ENCODE peak calls at places on chromosomes 11 and 22, in eight cellular contexts. D is fibroblast of villous mesenchyme, S is coronary artery, Q is epithelial cell of esophagus, X is HCT116, M is kidney epithelial cell, Z is MM.1S, I is AG09319. W is an unnamed sample.

GRCh38 chr22:42893366-42894150 is 36.5 kb upstream of the ARFGAP3 start:
- DNase-seq in D (no peak), S (no peak), Q (no peak), X (no peak), M (no peak), Z (no peak), I (no peak), W (no peak)

GRCh38 chr11:112715091-112715490 is 246.1 kb upstream of the NCAM1 start:
- DNase-seq in D (no peak), S (no peak), Q (no peak), X (no peak), M (no peak), Z (no peak), I (no peak), W (no peak)

GRCh38 chr11:74685338-74685737 is 45.9 kb downstream of the CHRDL2 start:
- DNase-seq in D (no peak), S (no peak), Q (no peak), X (no peak), M (no peak), Z (no peak), I (no peak), W (no peak)

GRCh38 chr22:49094151-49094550 is 733.5 kb downstream of the BRD1 start:
- DNase-seq in D (no peak), S (no peak), Q (no peak), X (no peak), M (no peak), Z (no peak), I (no peak), W (no peak)

GRCh38 chr11:132260636-132261035 is 890.2 kb downstream of the NTM start:
- DNase-seq in D (no peak), S (no peak), Q (no peak), X (no peak), M (no peak), Z (no peak), I (no peak), W (no peak)

GRCh38 chr11:121329786-121330395 is 37.3 kb downstream of the SC5D start:
- DNase-seq in D (no peak), S (no peak), Q (no peak), X (no peak), M (no peak), Z (no peak), I (no peak), W (no peak)

GRCh38 chr11:10605941-10606381 is 37.5 kb upstream of the LYVE1 start:
- DNase-seq in D (peak), S (no peak), Q (peak), X (no peak), M (no peak), Z (no peak), I (no peak), W (peak)

GRCh38 chr22:30648825-30649224 is 13.2 kb downstream of the SLC35E4 start:
- DNase-seq in D (no peak), S (no peak), Q (no peak), X (no peak), M (no peak), Z (no peak), I (no peak), W (no peak)

GRCh38 chr11:83493918-83494317 is 207.8 kb upstream of the CCDC90B start:
- DNase-seq in D (no peak), S (no peak), Q (no peak), X (no peak), M (no peak), Z (peak), I (no peak), W (no peak)

GRCh38 chr11:70915158-70915795 is 337.1 kb downstream of the SHANK2 start:
- DNase-seq in D (no peak), S (no peak), Q (no peak), X (no peak), M (no peak), Z (no peak), I (no peak), W (no peak)

GRCh38 chr11:70916321-70916720 is 336.1 kb downstream of the SHANK2 start:
- DNase-seq in D (no peak), S (no peak), Q (no peak), X (no peak), M (peak), Z (no peak), I (no peak), W (no peak)

GRCh38 chr11:70913715-70914231 is 338.6 kb downstream of the SHANK2 start:
- DNase-seq in D (no peak), S (no peak), Q (no peak), X (no peak), M (no peak), Z (peak), I (no peak), W (no peak)

GRCh38 chr11:70912226-70912840 is 340.0 kb downstream of the SHANK2 start:
- DNase-seq in D (no peak), S (no peak), Q (peak), X (no peak), M (peak), Z (no peak), I (no peak), W (no peak)

DNA sequence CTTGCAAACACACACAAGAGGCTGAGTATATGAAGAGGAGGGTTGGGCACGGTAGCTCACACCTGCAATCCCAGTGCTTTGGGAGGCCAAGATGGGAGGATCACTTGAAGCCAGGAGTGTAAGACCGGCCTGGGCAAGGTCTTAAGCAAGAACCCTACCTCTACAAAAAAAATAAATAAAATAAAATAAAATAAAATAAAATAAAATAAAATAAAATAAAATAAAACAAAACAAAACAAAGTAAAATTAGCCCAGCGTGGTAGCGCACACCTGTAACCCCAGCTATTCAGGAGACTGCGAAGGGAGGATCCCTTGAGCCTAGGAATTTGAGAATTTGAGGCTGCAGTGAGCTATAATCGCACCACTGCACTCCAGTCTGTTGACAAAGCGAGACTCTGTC is 337.9 kb downstream of the SHANK2 start:
- DNase-seq in D (no peak), S (no peak), Q (no peak), X (no peak), M (no peak), Z (no peak), I (no peak), W (no peak)
- TF ChIP-seq CTCF in D (no peak), S (no peak), Q (no peak), X (no peak), M (no peak), Z (no peak), I (no peak), W (no peak)

DNA sequence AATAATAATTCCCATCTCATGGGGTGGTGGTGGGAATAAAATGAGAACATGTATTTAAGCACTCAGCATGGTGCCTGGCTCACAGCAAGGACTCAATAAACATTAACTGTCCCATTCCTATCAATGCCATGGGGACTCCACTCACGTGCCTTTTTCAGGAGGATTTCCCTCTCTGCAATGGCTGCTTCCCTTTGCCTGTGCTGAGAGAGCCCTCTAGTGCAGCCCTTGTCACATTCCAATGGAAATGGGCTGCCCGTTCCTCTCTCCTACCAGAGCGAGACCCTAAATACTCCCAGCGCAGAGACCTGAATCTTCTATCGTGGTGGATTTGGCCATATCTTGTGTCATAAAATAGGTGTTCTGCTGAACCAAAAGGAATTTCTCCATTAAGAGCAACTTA is 621.5 kb upstream of the B3GAT1 start:
- DNase-seq in D (no peak), S (no peak), Q (no peak), X (no peak), M (no peak), Z (no peak), I (no peak), W (peak)
- TF ChIP-seq CTCF in D (no peak), S (no peak), Q (no peak), X (peak), M (peak), Z (no peak), I (no peak), W (peak)

GRCh38 chr11:128326791-128327190 is 260.6 kb downstream of the ETS1 start:
- DNase-seq in D (no peak), S (no peak), Q (no peak), X (no peak), M (no peak), Z (no peak), I (no peak), W (no peak)

GRCh38 chr11:128324531-128325141 is 262.7 kb downstream of the ETS1 start:
- DNase-seq in D (no peak), S (no peak), Q (no peak), X (no peak), M (no peak), Z (no peak), I (no peak), W (no peak)

GRCh38 chr11:128327274-128327673 is 260.1 kb downstream of the ETS1 start:
- DNase-seq in D (no peak), S (no peak), Q (no peak), X (no peak), M (no peak), Z (no peak), I (no peak), W (no peak)

GRCh38 chr11:128324051-128324481 is 263.3 kb downstream of the ETS1 start:
- DNase-seq in D (peak), S (no peak), Q (no peak), X (no peak), M (no peak), Z (no peak), I (no peak), W (no peak)

GRCh38 chr11:128323381-128323780 is 264.0 kb downstream of the ETS1 start:
- DNase-seq in D (peak), S (no peak), Q (peak), X (no peak), M (no peak), Z (peak), I (no peak), W (no peak)
- TF ChIP-seq CTCF in D (peak), S (no peak), Q (no peak), X (peak), M (no peak), Z (peak), I (peak), W (no peak)

GRCh38 chr11:44326615-44327475 is 16.9 kb upstream of the ALX4 start:
- DNase-seq in D (no peak), S (no peak), Q (peak), X (no peak), M (no peak), Z (no peak), I (no peak), W (no peak)
- TF ChIP-seq CTCF in D (peak), S (no peak), Q (no peak), X (no peak), M (no peak), Z (no peak), I (no peak), W (no peak)

GRCh38 chr11:36041988-36042606 is 98.2 kb downstream of the LDLRAD3 start:
- DNase-seq in D (peak), S (no peak), Q (peak), X (no peak), M (no peak), Z (no peak), I (no peak), W (no peak)
- TF ChIP-seq CTCF in D (peak), S (peak), Q (peak), X (peak), M (peak), Z (peak), I (peak), W (peak)

GRCh38 chr22:37312549-37313183 is 30.4 kb downstream of the CYTH4 start:
- DNase-seq in D (no peak), S (no peak), Q (no peak), X (no peak), M (no peak), Z (no peak), I (no peak), W (no peak)
- TF ChIP-seq CTCF in D (no peak), S (no peak), Q (no peak), X (no peak), M (no peak), Z (no peak), I (no peak), W (no peak)

DNA sequence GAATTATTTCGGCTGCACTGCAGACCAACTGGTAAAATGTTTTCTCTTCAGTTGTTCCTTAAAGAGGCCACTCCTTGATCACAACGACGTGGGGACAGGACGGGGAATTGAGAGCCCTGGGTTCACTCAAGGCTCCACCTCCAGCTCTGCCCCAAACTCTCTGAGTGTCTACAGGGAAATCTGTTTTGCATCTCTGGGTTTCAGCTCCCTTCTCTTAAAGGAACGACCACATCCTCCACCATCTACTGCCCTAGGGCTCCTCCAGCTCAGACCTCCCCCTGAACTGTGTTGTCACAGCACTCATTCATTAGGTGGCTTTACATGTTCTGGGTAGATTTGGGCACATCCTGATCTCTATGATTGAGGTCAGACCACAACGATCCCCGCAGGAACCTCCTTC is 5.1 kb upstream of the PPFIA1 start:
- DNase-seq in D (no peak), S (no peak), Q (no peak), X (no peak), M (no peak), Z (peak), I (no peak), W (no peak)
- TF ChIP-seq CTCF in D (no peak), S (no peak), Q (no peak), X (no peak), M (no peak), Z (no peak), I (no peak), W (no peak)

W was measured in neural crest cell.